ENCODE peak calls at places on chromosomes 5 and 9, in ten cellular contexts. G is CD8-positive, alpha-beta T cell; D is Calu3; R is astrocyte of the spinal cord; C is foreskin fibroblast; P is glutamatergic neuron; N is breast epithelium; I is sigmoid colon; Q is CD4-positive, alpha-beta T cell; H is heart left ventricle. K is an unnamed sample.

GRCh38 chr5:143051244-143052058 is 281.3 kb downstream of the ARHGAP26 start:
- DNase-seq in G (no peak), D (peak), R (peak), C (peak), P (no peak), N (no peak), I (no peak), Q (no peak), H (peak), K (no peak)

GRCh38 chr9:76321185-76321828 is 72.9 kb downstream of the RFK start:
- DNase-seq in G (no peak), D (no peak), R (peak), C (peak), P (no peak), N (no peak), I (no peak), Q (no peak), H (no peak), K (no peak)

GRCh38 chr5:115264786-115265185 is 2.1 kb upstream of the PGGT1B start:
- DNase-seq in G (no peak), D (no peak), R (no peak), C (no peak), P (no peak), N (no peak), I (no peak), Q (no peak), H (no peak), K (no peak)

GRCh38 chr5:56845277-56845676 is 29.9 kb downstream of the MAP3K1 start:
- DNase-seq in G (no peak), D (no peak), R (no peak), C (no peak), P (no peak), N (no peak), I (no peak), Q (no peak), H (no peak), K (no peak)

GRCh38 chr5:321233-321725 is at the start of gene AHRR:
- DNase-seq in G (no peak), D (peak), R (peak), C (peak), P (peak), N (no peak), I (no peak), Q (no peak), H (peak), K (no peak)

GRCh38 chr9:115694014-115694413 is 459.6 kb upstream of the PAPPA start:
- DNase-seq in G (no peak), D (peak), R (peak), C (peak), P (peak), N (no peak), I (no peak), Q (no peak), H (no peak), K (no peak)

GRCh38 chr5:94524841-94525697 is 93.3 kb downstream of the KIAA0825 start:
- DNase-seq in G (no peak), D (peak), R (peak), C (peak), P (no peak), N (no peak), I (no peak), Q (no peak), H (no peak), K (no peak)

GRCh38 chr5:10364186-10364689 is 10.7 kb downstream of the MARCHF6 start:
- DNase-seq in G (no peak), D (peak), R (no peak), C (no peak), P (no peak), N (no peak), I (no peak), Q (no peak), H (no peak), K (no peak)

GRCh38 chr9:114378016-114378415 is 9.8 kb downstream of the AKNA start:
- DNase-seq in G (no peak), D (no peak), R (no peak), C (no peak), P (no peak), N (no peak), I (no peak), Q (no peak), H (no peak), K (no peak)

GRCh38 chr9:112361602-112362001 is 18.3 kb upstream of the HSDL2 start:
- DNase-seq in G (no peak), D (peak), R (peak), C (peak), P (no peak), N (no peak), I (no peak), Q (no peak), H (no peak), K (no peak)

GRCh38 chr5:72951850-72952468 is 3.9 kb upstream of the FCHO2 start:
- DNase-seq in G (no peak), D (peak), R (peak), C (peak), P (no peak), N (no peak), I (no peak), Q (no peak), H (no peak), K (no peak)

GRCh38 chr5:166883016-166883415 is 1408.4 kb upstream of the WWC1 start:
- DNase-seq in G (no peak), D (peak), R (peak), C (peak), P (no peak), N (no peak), I (no peak), Q (no peak), H (no peak), K (no peak)

GRCh38 chr5:89380635-89381034 is 497.7 kb upstream of the MEF2C start:
- DNase-seq in G (no peak), D (no peak), R (no peak), C (no peak), P (no peak), N (no peak), I (no peak), Q (no peak), H (no peak), K (no peak)

GRCh38 chr9:90659626-90660364 is 17.2 kb upstream of the DIRAS2 start:
- DNase-seq in G (no peak), D (no peak), R (peak), C (peak), P (no peak), N (no peak), I (no peak), Q (no peak), H (no peak), K (no peak)

GRCh38 chr5:53478411-53479044 is 1.9 kb upstream of the FST start:
- DNase-seq in G (no peak), D (peak), R (peak), C (peak), P (peak), N (no peak), I (no peak), Q (no peak), H (no peak), K (no peak)

GRCh38 chr5:5141625-5142527 is 1.7 kb downstream of the ADAMTS16 start:
- DNase-seq in G (peak), D (peak), R (peak), C (peak), P (peak), N (no peak), I (peak), Q (peak), H (peak), K (peak)

DNA sequence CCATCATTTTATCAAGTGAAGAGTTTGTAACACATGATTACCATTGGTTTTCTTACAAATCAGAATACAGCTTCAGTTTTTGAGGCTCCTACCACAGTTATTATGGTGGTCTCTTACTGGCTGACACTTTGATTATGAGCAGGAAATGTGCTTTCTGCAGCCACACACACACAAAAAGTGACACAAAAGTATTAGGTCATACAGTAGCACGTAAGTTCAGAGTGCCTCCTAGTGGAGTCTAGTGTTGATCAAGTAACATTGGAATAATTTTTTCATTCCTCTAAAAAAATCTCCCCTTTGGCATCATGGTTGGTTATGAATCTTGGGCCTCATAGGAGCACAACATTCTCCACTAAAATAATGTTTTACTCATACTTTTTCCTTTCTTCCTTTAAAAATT is 37.6 kb downstream of the PAM start:
- DNase-seq in G (no peak), D (peak), R (no peak), C (peak), P (no peak), N (no peak), I (no peak), Q (no peak), H (no peak), K (no peak)
- TF ChIP-seq CTCF in G (no peak), D (peak), R (peak), C (peak), P (no peak), N (no peak), I (no peak), Q (no peak), H (peak), K (no peak)

DNA sequence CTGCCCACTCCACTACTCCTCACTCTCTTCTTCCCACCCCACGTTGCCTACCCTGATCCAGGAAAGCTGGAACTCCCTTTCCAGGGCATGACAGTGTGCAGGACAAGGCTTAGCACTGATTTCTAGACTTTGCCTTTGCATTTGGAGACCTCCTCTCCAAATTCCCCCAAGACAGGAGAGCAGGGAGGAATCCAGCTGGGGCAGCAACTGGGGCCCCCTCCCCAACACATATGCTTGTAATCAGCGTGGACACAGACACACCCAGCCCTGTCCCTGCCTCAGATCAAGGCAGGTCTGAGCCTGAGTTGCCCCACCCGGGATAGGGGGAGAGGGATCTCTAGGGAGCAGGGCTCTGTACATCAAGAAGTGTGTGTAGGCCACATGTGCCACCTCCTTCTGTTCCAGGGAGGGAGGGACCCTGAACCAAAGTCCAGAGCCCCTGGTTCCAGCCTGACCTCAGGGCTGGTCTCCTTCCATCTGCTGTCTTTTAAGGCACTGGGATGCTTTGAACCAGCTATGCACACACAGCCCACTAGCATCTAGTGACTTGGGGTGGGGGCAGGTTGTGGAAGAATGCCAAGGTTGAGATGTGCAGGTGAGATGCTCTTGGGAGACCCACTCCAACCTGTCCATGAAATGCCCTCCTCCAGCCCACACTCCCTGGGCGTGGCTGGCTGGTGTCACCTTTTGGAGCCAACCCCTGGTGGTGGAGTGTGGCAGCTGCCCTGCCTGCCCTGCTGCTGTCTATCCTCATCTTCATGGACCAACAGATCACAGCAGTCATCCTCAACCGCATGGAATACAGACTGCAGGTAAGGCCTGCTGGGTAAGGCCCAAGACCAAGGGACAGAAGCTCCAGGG is 7.0 kb downstream of the SLC4A9 start:
- DNase-seq in G (no peak), D (no peak), R (no peak), C (no peak), P (no peak), N (no peak), I (peak), Q (no peak), H (no peak), K (no peak)
- TF ChIP-seq CTCF in G (no peak), D (no peak), R (no peak), C (no peak), P (peak), N (no peak), I (no peak), Q (no peak), H (no peak), K (no peak)

GRCh38 chr9:104075801-104076753 is 18.0 kb upstream of the SMC2 start:
- DNase-seq in G (no peak), D (no peak), R (peak), C (peak), P (no peak), N (no peak), I (no peak), Q (no peak), H (no peak), K (no peak)
- TF ChIP-seq CTCF in G (no peak), D (no peak), R (peak), C (no peak), P (no peak), N (no peak), I (no peak), Q (no peak), H (no peak), K (no peak)

GRCh38 chr5:163451489-163451888 is 8.4 kb downstream of the NUDCD2 start:
- DNase-seq in G (no peak), D (no peak), R (no peak), C (no peak), P (no peak), N (no peak), I (no peak), Q (no peak), H (no peak), K (no peak)
- TF ChIP-seq CTCF in G (no peak), D (no peak), R (no peak), C (no peak), P (no peak), N (no peak), I (no peak), Q (no peak), H (no peak), K (no peak)

DNA sequence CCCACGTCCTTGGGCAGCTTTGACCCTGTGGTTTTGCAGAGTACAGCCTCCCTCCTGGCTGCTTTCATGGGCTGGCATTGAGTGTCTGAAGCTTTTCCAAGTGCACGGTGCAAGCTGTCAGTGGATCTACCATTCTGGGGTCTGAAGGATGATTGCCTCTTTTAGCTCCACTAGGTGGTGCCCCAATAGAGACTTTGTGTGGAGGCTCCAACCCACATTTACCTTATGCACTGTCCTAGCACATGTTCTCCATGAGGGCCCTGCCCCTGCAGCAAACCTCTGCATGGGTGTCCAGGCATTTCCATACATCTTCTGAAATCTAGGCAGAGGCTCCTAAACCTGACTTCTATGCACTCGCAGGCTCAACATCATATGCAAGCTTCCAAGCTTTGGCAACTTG is 644.2 kb upstream of the CDH9 start:
- DNase-seq in G (no peak), D (peak), R (no peak), C (no peak), P (no peak), N (no peak), I (no peak), Q (no peak), H (no peak), K (no peak)
- TF ChIP-seq CTCF in G (no peak), D (no peak), R (peak), C (no peak), P (no peak), N (no peak), I (no peak), Q (no peak), H (no peak), K (no peak)